ENCODE peak calls at places on chromosomes 4 and X, in eight cellular contexts. U, M, C, V, P, I, Q and F are unnamed samples.

GRCh38 chr4:22356996-22357596 is 158.8 kb downstream of the ADGRA3 start:
- DNase-seq in U (no peak), M (no peak), C (no peak), V (no peak), P (no peak), I (no peak), Q (no peak), F (no peak)

GRCh38 chr4:41525129-41525528 is 12.8 kb upstream of the LIMCH1 start:
- DNase-seq in U (no peak), M (no peak), C (peak), V (peak), P (no peak), I (no peak), Q (no peak), F (no peak)

GRCh38 chr4:21083413-21083812 is 383.2 kb downstream of the PACRGL start:
- DNase-seq in U (no peak), M (no peak), C (no peak), V (no peak), P (no peak), I (no peak), Q (no peak), F (no peak)

GRCh38 chr4:57109847-57110634 is at the start of gene IGFBP7:
- DNase-seq in U (peak), M (peak), C (no peak), V (peak), P (peak), I (no peak), Q (peak), F (peak)

GRCh38 chr4:86493460-86493859 is 100.7 kb upstream of the PTPN13 start:
- DNase-seq in U (no peak), M (no peak), C (no peak), V (no peak), P (no peak), I (no peak), Q (no peak), F (no peak)

GRCh38 chrX:24495700-24496099 is 30.6 kb downstream of the PDK3 start:
- DNase-seq in U (no peak), M (no peak), C (no peak), V (no peak), P (no peak), I (no peak), Q (no peak), F (no peak)

GRCh38 chr4:39020130-39020529 is 12.1 kb downstream of the TMEM156 start:
- DNase-seq in U (no peak), M (no peak), C (no peak), V (no peak), P (no peak), I (no peak), Q (no peak), F (no peak)

GRCh38 chrX:17411189-17411588 is 36.2 kb downstream of the NHS start:
- DNase-seq in U (no peak), M (no peak), C (no peak), V (no peak), P (no peak), I (no peak), Q (no peak), F (no peak)

GRCh38 chrX:39398215-39398972 is 597.1 kb downstream of the MID1IP1 start:
- DNase-seq in U (no peak), M (peak), C (no peak), V (peak), P (no peak), I (no peak), Q (peak), F (no peak)

GRCh38 chr4:154640999-154641398 is 28.5 kb upstream of the FGG start:
- DNase-seq in U (no peak), M (no peak), C (no peak), V (no peak), P (no peak), I (no peak), Q (no peak), F (no peak)

GRCh38 chrX:13652256-13653021 is 502 bp upstream of the TCEANC start:
- DNase-seq in U (no peak), M (no peak), C (no peak), V (no peak), P (no peak), I (no peak), Q (no peak), F (no peak)

GRCh38 chrX:154043003-154043402 is 23.3 kb upstream of the IRAK1 start:
- DNase-seq in U (no peak), M (no peak), C (no peak), V (no peak), P (no peak), I (no peak), Q (no peak), F (no peak)

GRCh38 chr4:6074723-6075122 is 56.5 kb upstream of the C4orf50 start:
- DNase-seq in U (no peak), M (no peak), C (no peak), V (no peak), P (no peak), I (peak), Q (peak), F (no peak)

GRCh38 chrX:110853610-110854009 is 58.0 kb upstream of the CHRDL1 start:
- DNase-seq in U (no peak), M (no peak), C (peak), V (peak), P (no peak), I (peak), Q (peak), F (no peak)

GRCh38 chr4:74466242-74466641 is 21.3 kb downstream of the AREG start:
- DNase-seq in U (no peak), M (no peak), C (no peak), V (no peak), P (no peak), I (no peak), Q (peak), F (no peak)

GRCh38 chr4:155692361-155692760 is 25.7 kb downstream of the GUCY1A1 start:
- DNase-seq in U (no peak), M (no peak), C (no peak), V (no peak), P (no peak), I (no peak), Q (no peak), F (no peak)

GRCh38 chrX:48357681-48358080 is 1.2 kb upstream of the SSX3 start:
- DNase-seq in U (no peak), M (no peak), C (no peak), V (no peak), P (no peak), I (no peak), Q (no peak), F (no peak)

GRCh38 chrX:153651540-153652079 is 4.6 kb downstream of the DUSP9 start:
- DNase-seq in U (peak), M (no peak), C (peak), V (peak), P (peak), I (peak), Q (no peak), F (no peak)

GRCh38 chr4:757111-757510 is 51.5 kb downstream of the PCGF3 start:
- DNase-seq in U (no peak), M (peak), C (no peak), V (no peak), P (peak), I (no peak), Q (no peak), F (no peak)

GRCh38 chr4:116070283-116070682 is 956.9 kb upstream of the NDST4 start:
- DNase-seq in U (no peak), M (no peak), C (no peak), V (no peak), P (no peak), I (no peak), Q (no peak), F (no peak)

GRCh38 chr4:163161536-163162205 is 5.0 kb downstream of the NAF1 start:
- DNase-seq in U (no peak), M (no peak), C (no peak), V (no peak), P (no peak), I (no peak), Q (no peak), F (no peak)

GRCh38 chrX:3252744-3253143 is 93.7 kb downstream of the MXRA5 start:
- DNase-seq in U (no peak), M (no peak), C (no peak), V (no peak), P (no peak), I (no peak), Q (no peak), F (no peak)

GRCh38 chrX:2374086-2374485 is 126.7 kb downstream of the DHRSX start:
- DNase-seq in U (no peak), M (no peak), C (no peak), V (no peak), P (no peak), I (no peak), Q (no peak), F (no peak)

GRCh38 chr4:138007572-138007971 is 234.6 kb downstream of the SLC7A11 start:
- DNase-seq in U (no peak), M (no peak), C (no peak), V (no peak), P (no peak), I (no peak), Q (no peak), F (no peak)

GRCh38 chr4:41028392-41029076 is 185.8 kb downstream of the APBB2 start:
- DNase-seq in U (no peak), M (no peak), C (no peak), V (no peak), P (no peak), I (no peak), Q (no peak), F (no peak)

GRCh38 chr4:184306470-184306869 is 88.8 kb upstream of the ENPP6 start:
- DNase-seq in U (no peak), M (no peak), C (no peak), V (no peak), P (no peak), I (no peak), Q (no peak), F (no peak)

GRCh38 chrX:118552501-118552900 is 56.9 kb downstream of the DOCK11 start:
- DNase-seq in U (no peak), M (peak), C (no peak), V (no peak), P (no peak), I (no peak), Q (no peak), F (no peak)

GRCh38 chr4:35939746-35940145 is 304.6 kb downstream of the ARAP2 start:
- DNase-seq in U (no peak), M (no peak), C (no peak), V (no peak), P (no peak), I (no peak), Q (peak), F (no peak)

GRCh38 chrX:97639526-97639925 is 755.8 kb downstream of the RPA4 start:
- DNase-seq in U (no peak), M (no peak), C (peak), V (no peak), P (no peak), I (no peak), Q (no peak), F (no peak)

GRCh38 chr4:170049793-170050192 is 23.6 kb upstream of the MFAP3L start:
- DNase-seq in U (no peak), M (no peak), C (no peak), V (no peak), P (no peak), I (no peak), Q (no peak), F (no peak)

GRCh38 chrX:131837325-131837724 is 185.8 kb upstream of the STK26 start:
- DNase-seq in U (no peak), M (no peak), C (no peak), V (no peak), P (no peak), I (no peak), Q (no peak), F (no peak)

GRCh38 chrX:47500541-47500940 is 17.5 kb upstream of the ZNF41 start:
- DNase-seq in U (no peak), M (no peak), C (no peak), V (no peak), P (no peak), I (no peak), Q (no peak), F (no peak)

GRCh38 chr4:122759639-122760310 is 27.3 kb downstream of the BBS12 start:
- DNase-seq in U (no peak), M (no peak), C (no peak), V (no peak), P (no peak), I (no peak), Q (no peak), F (no peak)
- TF ChIP-seq CTCF in U (no peak), M (no peak), C (peak), V (no peak), P (no peak), I (no peak), Q (no peak), F (no peak)

GRCh38 chrX:121356139-121356849 is 308.9 kb downstream of the GLUD2 start:
- DNase-seq in U (no peak), M (no peak), C (no peak), V (no peak), P (no peak), I (no peak), Q (no peak), F (no peak)

GRCh38 chrX:121360280-121360679 is 312.9 kb downstream of the GLUD2 start:
- DNase-seq in U (no peak), M (no peak), C (no peak), V (no peak), P (no peak), I (no peak), Q (no peak), F (no peak)

DNA sequence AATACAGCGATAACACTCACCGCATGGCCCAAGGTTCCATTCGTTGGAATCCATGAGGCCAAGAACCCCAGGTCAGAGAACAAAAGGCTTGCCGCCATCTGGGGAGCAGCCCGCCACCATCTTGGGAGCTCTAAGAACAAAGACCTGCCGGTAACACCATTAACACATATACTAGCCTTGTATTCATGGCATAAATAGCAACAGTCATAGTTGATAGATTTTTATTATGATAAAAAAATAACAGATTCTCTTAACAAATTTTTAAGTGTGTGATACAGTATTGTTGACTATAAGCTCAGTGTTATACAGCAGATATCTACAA is 309.4 kb downstream of the GLUD2 start:
- DNase-seq in U (no peak), M (no peak), C (no peak), V (no peak), P (no peak), I (no peak), Q (no peak), F (no peak)
- H3K27ac ChIP-seq in U (no peak), M (no peak), C (no peak), V (no peak), P (no peak), I (no peak), Q (no peak), F (no peak)

GRCh38 chr4:181650033-181650825 is 593.0 kb upstream of the TENM3 start:
- DNase-seq in U (no peak), M (no peak), C (no peak), V (no peak), P (no peak), I (no peak), Q (no peak), F (no peak)

GRCh38 chr4:181645489-181645888 is 597.7 kb upstream of the TENM3 start:
- DNase-seq in U (no peak), M (no peak), C (no peak), V (no peak), P (no peak), I (no peak), Q (no peak), F (no peak)

GRCh38 chr4:181647396-181648107 is 595.6 kb upstream of the TENM3 start:
- DNase-seq in U (no peak), M (no peak), C (no peak), V (no peak), P (no peak), I (no peak), Q (no peak), F (no peak)

GRCh38 chr4:181643466-181643865 is 599.7 kb upstream of the TENM3 start:
- DNase-seq in U (no peak), M (no peak), C (no peak), V (no peak), P (no peak), I (no peak), Q (no peak), F (no peak)

DNA sequence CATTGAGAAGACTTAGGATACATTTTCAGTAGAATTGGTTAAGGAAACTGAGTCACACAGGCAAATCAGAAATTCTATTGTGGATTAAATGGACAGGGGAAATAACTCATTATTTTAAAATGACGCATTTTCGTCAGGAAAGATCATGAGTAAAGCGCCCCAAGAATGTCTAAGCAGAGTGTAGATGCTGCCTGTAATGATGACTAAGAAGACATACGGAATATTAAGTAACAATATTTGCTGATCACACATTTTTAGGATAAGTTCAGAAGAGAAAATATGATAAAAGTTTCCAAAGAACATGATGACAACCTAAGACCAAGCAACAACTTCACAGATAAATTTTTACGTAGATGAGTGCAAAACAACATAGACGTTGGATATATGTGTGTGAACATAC is 596.3 kb upstream of the TENM3 start:
- DNase-seq in U (no peak), M (no peak), C (no peak), V (no peak), P (no peak), I (no peak), Q (no peak), F (no peak)
- TF ChIP-seq CTCF in U (no peak), M (no peak), C (no peak), V (no peak), P (no peak), I (no peak), Q (no peak), F (no peak)

DNA sequence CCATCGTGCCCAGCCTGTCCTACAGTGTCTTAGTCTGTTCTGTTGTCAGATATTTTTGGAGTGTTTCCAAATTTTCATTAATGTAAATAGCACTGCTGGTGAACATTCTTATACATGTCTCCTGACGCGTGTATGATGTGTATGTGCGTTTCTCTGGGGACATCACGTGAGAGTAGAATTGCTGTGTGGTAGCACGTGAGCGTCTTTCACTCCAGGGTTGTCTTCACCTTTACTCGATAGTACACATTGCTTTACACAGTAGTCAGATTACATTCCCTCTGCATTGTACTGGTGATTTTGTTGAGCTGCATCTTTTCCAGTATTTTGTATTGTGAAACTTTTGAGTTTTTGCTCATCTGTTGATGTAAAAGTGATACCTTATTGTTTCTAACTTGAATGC is 60.0 kb downstream of the ARHGAP10 start:
- DNase-seq in U (no peak), M (no peak), C (no peak), V (no peak), P (no peak), I (no peak), Q (no peak), F (no peak)
- H3K27ac ChIP-seq in U (no peak), M (no peak), C (no peak), V (no peak), P (peak), I (no peak), Q (no peak), F (no peak)

GRCh38 chrX:151039351-151039750 is 56.2 kb downstream of the HMGB3 start:
- DNase-seq in U (no peak), M (no peak), C (no peak), V (no peak), P (no peak), I (no peak), Q (no peak), F (no peak)
- TF ChIP-seq CTCF in U (no peak), M (no peak), C (no peak), V (no peak), P (no peak), I (no peak), Q (no peak), F (no peak)

DNA sequence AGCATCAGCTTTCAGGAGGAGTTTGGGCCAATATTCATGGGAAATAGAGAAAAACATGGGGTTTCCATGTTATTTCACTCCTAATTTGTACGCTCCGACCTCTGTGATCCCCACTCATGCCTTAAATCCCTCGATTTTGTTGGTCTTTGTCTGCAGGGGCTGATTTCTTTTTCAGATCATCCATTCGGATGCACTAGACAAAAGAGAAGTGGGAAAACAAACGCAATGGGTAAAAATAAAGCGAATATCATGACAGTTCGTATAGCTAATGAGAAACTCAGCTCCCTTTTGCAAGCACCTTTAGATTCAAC is 139.1 kb upstream of the PLAC1 start:
- DNase-seq in U (no peak), M (no peak), C (no peak), V (no peak), P (no peak), I (no peak), Q (no peak), F (no peak)
- H3K27ac ChIP-seq in U (no peak), M (no peak), C (no peak), V (no peak), P (no peak), I (no peak), Q (no peak), F (no peak)

GRCh38 chrX:107507093-107507743 is 57.8 kb downstream of the FRMPD3 start:
- DNase-seq in U (no peak), M (no peak), C (no peak), V (no peak), P (no peak), I (no peak), Q (no peak), F (no peak)
- TF ChIP-seq CTCF in U (no peak), M (no peak), C (no peak), V (no peak), P (no peak), I (no peak), Q (no peak), F (no peak)